ENCODE peak calls at places on chromosomes 11 and 22, in nine cellular contexts. Y, U, S, N, O, F, Q, I and E are unnamed samples.

GRCh38 chr11:76293189-76293631 is 86.9 kb upstream of the WNT11 start:
- DNase-seq in I (no peak), F (no peak), O (no peak), Q (no peak), S (no peak), U (no peak), Y (no peak), N (no peak), E (no peak)

GRCh38 chr22:48799227-48799970 is 1028.3 kb downstream of the BRD1 start:
- DNase-seq in Q (peak), I (no peak), F (no peak), Y (no peak), O (no peak), N (no peak), S (no peak), U (no peak), E (no peak)

GRCh38 chr22:34414467-34415440 is 494.5 kb upstream of the LARGE1 start:
- DNase-seq in S (no peak), U (peak), O (no peak), N (peak), I (no peak), Q (no peak), Y (no peak), F (no peak), E (no peak)

GRCh38 chr11:75527938-75528845 is 2.5 kb upstream of the GDPD5 start:
- DNase-seq in Y (no peak), I (no peak), N (no peak), U (no peak), O (no peak), Q (no peak), F (no peak), S (no peak), E (no peak)

GRCh38 chr22:38707346-38707745 is 1.6 kb downstream of the GTPBP1 start:
- DNase-seq in N (no peak), I (no peak), U (no peak), O (no peak), F (peak), S (no peak), Y (peak), Q (no peak), E (peak)

GRCh38 chr11:100004541-100004940 is 682.5 kb upstream of the ARHGAP42 start:
- DNase-seq in I (no peak), S (no peak), Y (no peak), Q (no peak), F (no peak), N (no peak), U (no peak), O (no peak), E (no peak)

GRCh38 chr11:118569670-118570069 is 2.5 kb upstream of the ARCN1 start:
- DNase-seq in Q (no peak), F (no peak), N (no peak), O (no peak), I (no peak), Y (no peak), U (no peak), S (no peak), E (no peak)

GRCh38 chr11:3195251-3196160 is 23.1 kb downstream of the MRGPRG start:
- DNase-seq in Y (peak), O (no peak), I (no peak), N (no peak), U (peak), S (no peak), Q (no peak), F (peak), E (no peak)

GRCh38 chr22:48340727-48341709 is 1486.7 kb downstream of the BRD1 start:
- DNase-seq in S (no peak), Q (no peak), I (no peak), F (no peak), N (no peak), Y (no peak), U (no peak), O (no peak), E (no peak)

GRCh38 chr11:28697920-28698827 is 590.0 kb downstream of the METTL15 start:
- DNase-seq in S (peak), Y (peak), U (peak), N (peak), F (peak), I (peak), O (peak), Q (peak), E (peak)

GRCh38 chr22:29625090-29625825 is 21.8 kb downstream of the NF2 start:
- DNase-seq in U (peak), Q (peak), I (no peak), Y (peak), O (peak), N (peak), F (peak), S (peak), E (no peak)

GRCh38 chr22:41862160-41862529 is 29.2 kb downstream of the SREBF2 start:
- DNase-seq in N (no peak), S (no peak), I (no peak), F (peak), U (peak), Y (no peak), Q (no peak), O (no peak), E (peak)

GRCh38 chr11:17794981-17795380 is 60.4 kb downstream of the KCNC1 start:
- DNase-seq in O (no peak), N (no peak), I (no peak), Y (no peak), S (no peak), Q (no peak), F (no peak), U (no peak), E (no peak)

GRCh38 chr11:6606471-6607189 is 3.1 kb downstream of the ILK start:
- DNase-seq in O (peak), Q (peak), I (peak), N (peak), Y (peak), F (peak), U (peak), S (peak), E (peak)

GRCh38 chr11:75105462-75105925 is 8.8 kb upstream of the OR2AT4 start:
- DNase-seq in Y (no peak), Q (no peak), O (no peak), F (no peak), S (no peak), U (no peak), I (no peak), N (no peak), E (peak)

GRCh38 chr11:12389676-12390075 is 12.3 kb downstream of the PARVA start:
- DNase-seq in F (no peak), S (no peak), Q (no peak), I (no peak), U (no peak), O (no peak), N (no peak), Y (no peak), E (no peak)

GRCh38 chr11:66609951-66610617 is 6.3 kb upstream of the RBM14 start:
- DNase-seq in Q (no peak), U (no peak), S (no peak), F (no peak), Y (no peak), O (no peak), N (no peak), I (no peak), E (no peak)

GRCh38 chr22:47356433-47357011 is 594.1 kb downstream of the TBC1D22A start:
- DNase-seq in I (no peak), O (no peak), S (no peak), Y (no peak), U (no peak), Q (peak), N (no peak), F (no peak), E (no peak)

GRCh38 chr11:95404370-95404769 is 173.4 kb upstream of the SESN3 start:
- DNase-seq in N (no peak), Q (no peak), I (no peak), O (no peak), Y (no peak), F (no peak), S (no peak), U (no peak), E (no peak)

GRCh38 chr11:67644472-67645418 is 5.2 kb upstream of the TBX10 start:
- DNase-seq in N (no peak), Y (no peak), Q (no peak), O (no peak), S (no peak), I (no peak), U (no peak), F (no peak), E (no peak)

GRCh38 chr22:45335021-45335818 is 25.5 kb downstream of the FAM118A start:
- DNase-seq in O (no peak), Q (peak), Y (no peak), U (no peak), F (no peak), I (peak), N (peak), S (no peak), E (no peak)

GRCh38 chr11:3219281-3219892 is 774 bp upstream of the MRGPRG start:
- DNase-seq in U (no peak), F (no peak), Q (peak), I (no peak), N (no peak), S (no peak), O (no peak), Y (no peak), E (no peak)

GRCh38 chr11:129141748-129142475 is 50.2 kb downstream of the ARHGAP32 start:
- DNase-seq in Y (no peak), F (no peak), I (no peak), S (no peak), O (no peak), U (no peak), N (no peak), Q (no peak), E (peak)

GRCh38 chr11:73217131-73217809 is 811 bp upstream of the P2RY2 start:
- DNase-seq in Y (no peak), F (no peak), I (no peak), S (no peak), Q (peak), N (no peak), O (no peak), U (no peak), E (no peak)

GRCh38 chr11:75911459-75911858 is 96.4 kb downstream of the UVRAG start:
- DNase-seq in N (no peak), S (no peak), U (no peak), I (no peak), Y (no peak), Q (no peak), O (no peak), F (no peak), E (no peak)

GRCh38 chr11:210122-210802 is 2.8 kb downstream of the RIC8A start:
- DNase-seq in F (peak), S (no peak), Y (no peak), N (no peak), O (no peak), U (peak), I (no peak), Q (peak), E (peak)

DNA sequence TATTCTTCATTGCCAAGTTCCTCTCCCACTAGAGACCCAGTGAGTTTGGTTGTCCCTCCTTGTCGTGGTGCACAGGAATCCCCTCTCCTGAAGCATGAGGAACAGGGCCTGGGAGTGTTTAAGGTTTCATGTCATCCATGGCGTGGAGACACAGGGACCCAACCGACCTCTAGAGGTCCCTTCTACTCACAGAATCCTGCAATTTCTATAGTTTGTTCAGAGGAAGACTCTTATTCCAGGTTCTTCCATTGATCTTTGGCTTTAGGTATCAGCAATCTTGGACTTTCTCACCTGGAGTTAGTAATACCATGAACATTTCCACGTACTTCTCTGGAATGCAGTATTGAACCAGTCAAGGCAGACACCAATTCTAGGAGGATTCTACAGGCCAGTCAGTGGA is 548.2 kb downstream of the NTM start:
- DNase-seq in N (no peak), U (no peak), Y (no peak), O (no peak), Q (no peak), S (no peak), I (no peak), F (no peak), E (no peak)
- TF ChIP-seq CTCF in N (no peak), U (no peak), Y (no peak), O (no peak), Q (no peak), S (no peak), I (no peak), F (no peak), E (no peak)

GRCh38 chr11:23112987-23113886 is 253.0 kb upstream of the CCDC179 start:
- DNase-seq in N (peak), U (peak), Q (peak), Y (peak), S (no peak), I (no peak), F (peak), O (no peak), E (peak)
- TF ChIP-seq CTCF in N (peak), U (no peak), Q (peak), Y (peak), S (peak), I (peak), F (peak), O (no peak), E (peak)

GRCh38 chr11:1706634-1707400 is 9.8 kb downstream of the KRTAP5-6 start:
- DNase-seq in O (no peak), U (peak), Y (peak), Q (no peak), N (no peak), I (peak), S (no peak), F (no peak), E (peak)
- TF ChIP-seq CTCF in O (no peak), U (no peak), Y (no peak), Q (no peak), N (no peak), I (peak), S (peak), F (peak), E (no peak)

GRCh38 chr11:62705401-62705800 is 1.8 kb downstream of the BSCL2 start:
- DNase-seq in F (no peak), Y (peak), O (no peak), S (no peak), Q (peak), U (no peak), I (no peak), N (no peak), E (no peak)

GRCh38 chr11:62708423-62709261 is 1.2 kb downstream of the GNG3 start:
- DNase-seq in N (peak), F (no peak), I (no peak), U (peak), S (no peak), Y (no peak), O (no peak), Q (peak), E (no peak)

GRCh38 chr11:62707277-62707771 is at the start of the genes BSCL2 and GNG3:
- DNase-seq in I (no peak), N (peak), U (no peak), O (no peak), S (no peak), F (no peak), Q (peak), Y (no peak), E (no peak)

GRCh38 chr11:62706841-62707240 is 383 bp downstream of the BSCL2 start:
- DNase-seq in I (no peak), O (no peak), Y (no peak), S (no peak), U (no peak), F (no peak), N (no peak), Q (peak), E (no peak)

GRCh38 chr11:62705880-62706831 is 1.1 kb downstream of the BSCL2 start:
- DNase-seq in O (peak), U (peak), F (peak), I (peak), N (peak), Q (peak), Y (peak), S (peak), E (peak)
- TF ChIP-seq CTCF in O (no peak), U (no peak), F (no peak), I (no peak), N (no peak), Q (no peak), Y (no peak), S (no peak), E (no peak)

GRCh38 chr22:37443086-37443485 is 15.8 kb upstream of the ELFN2 start:
- DNase-seq in S (no peak), Q (no peak), Y (no peak), N (no peak), O (no peak), U (no peak), F (no peak), I (no peak), E (no peak)

GRCh38 chr22:37445501-37445900 is 18.2 kb upstream of the ELFN2 start:
- DNase-seq in N (no peak), O (no peak), Y (no peak), U (no peak), S (no peak), Q (no peak), I (no peak), F (no peak), E (no peak)

GRCh38 chr22:37442537-37442936 is 15.3 kb upstream of the ELFN2 start:
- DNase-seq in Y (peak), U (no peak), Q (no peak), F (peak), N (no peak), I (no peak), O (no peak), S (no peak), E (peak)

GRCh38 chr22:37440875-37441274 is 13.6 kb upstream of the ELFN2 start:
- DNase-seq in Y (no peak), N (no peak), F (no peak), I (no peak), Q (no peak), S (no peak), U (no peak), O (no peak), E (no peak)

DNA sequence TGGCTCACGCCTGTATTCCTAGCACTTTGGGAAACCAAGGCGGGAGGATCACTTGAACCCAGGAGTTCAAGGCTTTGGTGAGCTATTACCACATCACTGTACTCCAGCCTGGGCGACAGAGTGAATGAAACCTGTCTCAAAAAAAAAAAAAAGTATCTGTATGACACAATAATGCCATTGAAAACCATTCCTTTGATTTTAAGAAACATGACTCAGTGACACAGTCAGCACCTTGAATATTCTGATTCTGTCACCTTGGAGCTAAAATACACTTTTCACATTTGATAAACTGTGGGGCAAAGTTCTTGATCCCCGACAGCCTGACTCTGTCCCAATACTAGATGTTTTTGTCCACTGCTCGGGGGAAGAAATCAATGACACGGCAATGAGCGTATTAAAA is 16.7 kb upstream of the ELFN2 start:
- DNase-seq in N (no peak), S (no peak), Y (no peak), U (no peak), I (no peak), O (no peak), F (no peak), Q (no peak), E (no peak)
- TF ChIP-seq CTCF in N (no peak), S (no peak), Y (no peak), U (no peak), I (no peak), O (no peak), F (no peak), Q (no peak), E (no peak)

GRCh38 chr11:32187106-32187505 is 96.2 kb downstream of the RCN1 start:
- DNase-seq in N (no peak), S (no peak), F (no peak), Y (no peak), Q (no peak), U (no peak), I (no peak), O (no peak), E (no peak)

GRCh38 chr11:32186118-32186517 is 95.2 kb downstream of the RCN1 start:
- DNase-seq in F (no peak), N (no peak), U (no peak), Y (no peak), Q (no peak), O (no peak), S (no peak), I (no peak), E (no peak)

GRCh38 chr11:32183512-32183911 is 92.6 kb downstream of the RCN1 start:
- DNase-seq in N (no peak), I (no peak), Y (no peak), Q (no peak), O (no peak), U (no peak), F (no peak), S (no peak), E (no peak)

GRCh38 chr11:32184057-32185055 is 93.5 kb downstream of the RCN1 start:
- DNase-seq in Q (no peak), F (no peak), S (no peak), I (no peak), O (no peak), U (no peak), N (no peak), Y (no peak), E (no peak)

DNA sequence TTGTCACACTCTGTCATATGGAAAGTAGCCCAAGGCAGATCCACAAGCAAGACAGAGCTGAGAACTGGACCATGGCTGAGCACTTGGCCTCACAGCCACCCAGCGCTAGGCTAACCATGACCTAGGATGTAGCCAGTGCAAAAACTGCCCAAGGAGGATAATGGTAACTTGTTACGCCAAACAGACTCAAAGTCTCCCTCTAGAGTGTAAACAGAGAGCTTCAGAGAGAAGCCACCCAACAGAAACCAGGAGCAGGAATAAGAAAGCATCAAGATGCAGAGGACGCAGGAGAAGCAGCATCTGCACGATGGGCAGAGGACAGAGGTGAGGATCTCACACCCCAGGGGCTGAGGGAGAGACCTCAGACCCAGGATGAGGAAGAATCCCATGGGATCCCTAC is 97.9 kb downstream of the RCN1 start:
- DNase-seq in F (no peak), U (no peak), S (no peak), N (no peak), Q (no peak), O (no peak), I (no peak), Y (no peak), E (no peak)
- TF ChIP-seq CTCF in F (no peak), U (no peak), S (no peak), N (no peak), Q (no peak), O (no peak), I (no peak), Y (no peak), E (peak)